ENCODE peak calls at places on chromosomes 5 and 9, in ten cellular contexts. O is left colon, B is neural progenitor cell, Y is AML-193, R is esophagus squamous epithelium, T is caudate nucleus, N is lower leg skin, S is B cell, H is NCI-H1417, Z is NCI-H1436. V is an unnamed sample.

GRCh38 chr5:6713274-6714181 is at the start of gene TENT4A:
- DNase-seq in O (peak), B (no peak), Y (no peak), R (peak), T (peak), N (peak), S (no peak), H (peak), Z (peak), V (no peak)

GRCh38 chr5:172886974-172887491 is 53.0 kb downstream of the ERGIC1 start:
- DNase-seq in O (peak), B (no peak), Y (peak), R (no peak), T (peak), N (no peak), S (no peak), H (no peak), Z (no peak), V (peak)

GRCh38 chr9:89885156-89885555 is 280.3 kb downstream of the GADD45G start:
- DNase-seq in O (no peak), B (no peak), Y (no peak), R (no peak), T (no peak), N (no peak), S (no peak), H (no peak), Z (no peak), V (no peak)

GRCh38 chr9:61670616-61671015 is 480.8 kb downstream of the SPATA31A7 start:
- DNase-seq in O (no peak), B (no peak), Y (no peak), R (no peak), T (no peak), N (peak), S (no peak), H (no peak), Z (no peak), V (no peak)

GRCh38 chr9:91433180-91433579 is 9.5 kb upstream of the NFIL3 start:
- DNase-seq in O (no peak), B (no peak), Y (peak), R (no peak), T (no peak), N (no peak), S (no peak), H (peak), Z (peak), V (no peak)

GRCh38 chr9:101274971-101275670 is 109.7 kb downstream of the BAAT start:
- DNase-seq in O (no peak), B (peak), Y (no peak), R (no peak), T (no peak), N (no peak), S (no peak), H (no peak), Z (no peak), V (no peak)

GRCh38 chr5:143592648-143593047 is 189.2 kb upstream of the NR3C1 start:
- DNase-seq in O (peak), B (no peak), Y (no peak), R (no peak), T (no peak), N (no peak), S (no peak), H (no peak), Z (no peak), V (no peak)

GRCh38 chr5:160333726-160334125 is 21.4 kb upstream of the CCNJL start:
- DNase-seq in O (no peak), B (no peak), Y (no peak), R (no peak), T (no peak), N (peak), S (no peak), H (no peak), Z (no peak), V (no peak)

GRCh38 chr9:70625078-70625477 is 210.6 kb upstream of the KLF9 start:
- DNase-seq in O (no peak), B (no peak), Y (no peak), R (no peak), T (no peak), N (no peak), S (no peak), H (no peak), Z (no peak), V (no peak)

GRCh38 chr5:642481-642880 is 30.3 kb downstream of the CEP72 start:
- DNase-seq in O (no peak), B (no peak), Y (no peak), R (no peak), T (no peak), N (no peak), S (peak), H (no peak), Z (no peak), V (no peak)

GRCh38 chr5:153571157-153571556 is 80.7 kb downstream of the GRIA1 start:
- DNase-seq in O (no peak), B (no peak), Y (no peak), R (no peak), T (no peak), N (no peak), S (no peak), H (no peak), Z (no peak), V (no peak)

GRCh38 chr5:132226516-132227234 is 978 bp downstream of the P4HA2 start:
- DNase-seq in O (peak), B (no peak), Y (no peak), R (no peak), T (no peak), N (peak), S (no peak), H (no peak), Z (no peak), V (no peak)

GRCh38 chr5:157387683-157388093 is 72.3 kb upstream of the NIPAL4 start:
- DNase-seq in O (no peak), B (no peak), Y (no peak), R (no peak), T (no peak), N (no peak), S (no peak), H (no peak), Z (no peak), V (no peak)

GRCh38 chr9:114317665-114318357 is 5.1 kb upstream of the ORM1 start:
- DNase-seq in O (no peak), B (no peak), Y (peak), R (no peak), T (no peak), N (peak), S (no peak), H (no peak), Z (no peak), V (no peak)

GRCh38 chr5:35811108-35811741 is 45.5 kb upstream of the IL7R start:
- DNase-seq in O (no peak), B (no peak), Y (no peak), R (no peak), T (no peak), N (no peak), S (no peak), H (no peak), Z (no peak), V (no peak)

GRCh38 chr5:95863383-95863757 is 40.8 kb upstream of the GLRX start:
- DNase-seq in O (no peak), B (no peak), Y (peak), R (no peak), T (no peak), N (peak), S (no peak), H (peak), Z (peak), V (no peak)